ENCODE peak calls at places on chromosomes 6 and 20, in five cellular contexts. B is HEK293T, Q is NT2/D1, X is H1, V is GM12878. M is an unnamed sample.

GRCh38 chr6:152160346-152160745 is 352.9 kb downstream of the ESR1 start:
- DNase-seq in B (no peak), Q (no peak), X (no peak), V (peak), M (no peak)

GRCh38 chr6:42714098-42714761 is 8.2 kb downstream of the PRPH2 start:
- DNase-seq in B (no peak), Q (no peak), X (no peak), V (no peak), M (no peak)

GRCh38 chr6:98816799-98817198 is 17.6 kb upstream of the POU3F2 start:
- DNase-seq in B (no peak), Q (no peak), X (no peak), V (no peak), M (no peak)

GRCh38 chr20:63956664-63957003 is 418 bp upstream of the UCKL1 start:
- DNase-seq in B (no peak), Q (no peak), X (no peak), V (no peak), M (no peak)

GRCh38 chr6:7468382-7469081 is 72.9 kb upstream of the DSP start:
- DNase-seq in B (peak), Q (no peak), X (no peak), V (no peak), M (no peak)

GRCh38 chr6:44133981-44134711 is 6.8 kb downstream of the TMEM63B start:
- DNase-seq in B (no peak), Q (no peak), X (no peak), V (no peak), M (no peak)

GRCh38 chr20:11267131-11267761 is 593.4 kb upstream of the JAG1 start:
- DNase-seq in B (peak), Q (peak), X (peak), V (peak), M (peak)

GRCh38 chr6:66961191-66961590 is 1254.2 kb upstream of the EYS start:
- DNase-seq in B (no peak), Q (no peak), X (no peak), V (no peak), M (no peak)

GRCh38 chr6:138499303-138499991 is at the start of gene NHSL1:
- DNase-seq in B (peak), Q (no peak), X (no peak), V (peak), M (peak)

GRCh38 chr20:45405566-45406259 is 2.4 kb upstream of the DBNDD2 start:
- DNase-seq in B (peak), Q (no peak), X (no peak), V (no peak), M (no peak)

GRCh38 chr6:125154184-125155135 is 887 bp downstream of the TPD52L1 start:
- DNase-seq in B (peak), Q (peak), X (no peak), V (no peak), M (peak)

GRCh38 chr6:163165155-163165910 is 249.2 kb upstream of the QKI start:
- DNase-seq in B (no peak), Q (no peak), X (no peak), V (no peak), M (no peak)

GRCh38 chr6:35363293-35363750 is 21.0 kb downstream of the PPARD start:
- DNase-seq in B (peak), Q (no peak), X (no peak), V (no peak), M (no peak)

GRCh38 chr20:44858959-44859358 is 26.5 kb upstream of the YWHAB start:
- DNase-seq in B (no peak), Q (no peak), X (no peak), V (no peak), M (no peak)

GRCh38 chr20:13302647-13303425 is 81.8 kb downstream of the ISM1 start:
- DNase-seq in B (peak), Q (no peak), X (no peak), V (no peak), M (peak)

GRCh38 chr6:2915150-2915549 is 12.0 kb upstream of the SERPINB9 start:
- DNase-seq in B (no peak), Q (no peak), X (no peak), V (no peak), M (no peak)

GRCh38 chr6:15378864-15379263 is 133.0 kb downstream of the JARID2 start:
- DNase-seq in B (no peak), Q (no peak), X (no peak), V (no peak), M (no peak)

GRCh38 chr6:24581084-24581669 is 64.8 kb downstream of the KIAA0319 start:
- DNase-seq in B (peak), Q (peak), X (peak), V (no peak), M (peak)

GRCh38 chr20:8424986-8425385 is 292.9 kb downstream of the PLCB1 start:
- DNase-seq in B (no peak), Q (no peak), X (no peak), V (no peak), M (no peak)

GRCh38 chr6:47103931-47104330 is 61.8 kb upstream of the ADGRF1 start:
- DNase-seq in B (no peak), Q (no peak), X (no peak), V (no peak), M (no peak)

DNA sequence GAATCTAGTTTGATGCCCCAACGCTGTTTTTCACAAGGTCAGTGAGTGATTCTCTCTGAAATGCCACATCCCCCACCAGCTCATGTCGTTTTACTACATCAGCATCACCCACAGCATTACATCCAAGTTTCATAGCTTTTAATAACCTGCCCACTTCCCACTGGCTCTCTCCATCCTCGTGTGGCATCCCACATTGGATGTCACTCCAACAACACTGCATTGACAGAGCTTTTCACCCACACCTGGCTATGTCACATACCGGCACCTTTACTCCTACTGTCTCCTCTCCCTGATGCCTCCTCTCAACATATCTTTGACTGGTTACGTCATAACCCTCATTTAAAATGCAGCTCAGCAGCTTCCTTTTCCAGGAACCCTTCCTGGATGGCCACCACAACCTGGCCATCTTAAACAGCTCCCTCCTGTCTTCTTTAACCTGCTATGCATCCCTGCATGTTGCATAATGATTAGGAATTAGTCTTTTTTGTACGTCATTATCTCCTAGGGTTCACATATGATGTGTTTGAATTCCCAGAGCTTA is 5.0 kb upstream of the ADTRP start:
- DNase-seq in B (no peak), Q (no peak), X (no peak), V (no peak), M (no peak)
- TF ChIP-seq SUZ12 in B (no peak), Q (no peak), X (no peak), V (no peak), M (no peak)

GRCh38 chr6:12602951-12603710 is 113.4 kb upstream of the PHACTR1 start:
- DNase-seq in B (peak), Q (no peak), X (no peak), V (no peak), M (peak)
- TF ChIP-seq SUZ12 in B (no peak), Q (no peak), X (no peak), V (no peak), M (no peak)

GRCh38 chr20:62376112-62377063 is 9.3 kb upstream of the LAMA5 start:
- DNase-seq in B (no peak), Q (peak), X (peak), V (no peak), M (peak)
- TF ChIP-seq SUZ12 in B (no peak), Q (no peak), X (no peak), V (no peak), M (no peak)

GRCh38 chr6:113640046-113640445 is 217.1 kb upstream of the MARCKS start:
- DNase-seq in B (no peak), Q (no peak), X (no peak), V (no peak), M (no peak)

GRCh38 chr6:113635222-113635970 is 221.7 kb upstream of the MARCKS start:
- DNase-seq in B (no peak), Q (no peak), X (no peak), V (no peak), M (no peak)

GRCh38 chr6:113634352-113635163 is 222.6 kb upstream of the MARCKS start:
- DNase-seq in B (no peak), Q (no peak), X (no peak), V (peak), M (no peak)

GRCh38 chr6:113633638-113634037 is 223.5 kb upstream of the MARCKS start:
- DNase-seq in B (no peak), Q (no peak), X (no peak), V (no peak), M (no peak)

GRCh38 chr6:113636357-113636824 is 220.8 kb upstream of the MARCKS start:
- DNase-seq in B (peak), Q (no peak), X (no peak), V (no peak), M (peak)
- TF ChIP-seq SUZ12 in B (no peak), Q (no peak), X (no peak), V (no peak), M (no peak)

GRCh38 chr6:166623318-166623717 is 3.7 kb downstream of the RPS6KA2 start:
- DNase-seq in B (no peak), Q (no peak), X (no peak), V (no peak), M (no peak)

GRCh38 chr6:166626177-166627038 is 643 bp downstream of the RPS6KA2 start:
- DNase-seq in B (peak), Q (no peak), X (no peak), V (no peak), M (no peak)

GRCh38 chr6:166624275-166624674 is 2.8 kb downstream of the RPS6KA2 start:
- DNase-seq in B (no peak), Q (no peak), X (no peak), V (no peak), M (no peak)

GRCh38 chr6:166627039-166627874 is at the start of gene RPS6KA2:
- DNase-seq in B (peak), Q (peak), X (peak), V (peak), M (peak)

GRCh38 chr6:166625356-166625755 is 1.7 kb downstream of the RPS6KA2 start:
- DNase-seq in B (no peak), Q (no peak), X (no peak), V (no peak), M (no peak)
- TF ChIP-seq SUZ12 in B (no peak), Q (no peak), X (no peak), V (no peak), M (no peak)